ENCODE peak calls at places on chromosomes 12 and 14, in six cellular contexts. U is spleen, H is fibroblast of lung, L is SK-N-SH, M is adrenal gland, D is transverse colon. S is an unnamed sample. For H3K9me3, the result is how much of the 10 kb centered on the place peaks cover.

GRCh38 chr12:3213171-3213570 is 136.0 kb downstream of the TSPAN9 start:
- DNase-seq in H (no peak), U (no peak), D (no peak), L (no peak), M (no peak), S (no peak)

GRCh38 chr14:67517083-67517482 is 16.0 kb upstream of the PLEKHH1 start:
- DNase-seq in H (no peak), M (peak), D (peak), U (no peak), L (no peak), S (no peak)

GRCh38 chr14:105063041-105063440 is 2.2 kb downstream of the GPR132 start:
- DNase-seq in L (no peak), U (peak), M (no peak), H (no peak), D (no peak), S (no peak)

GRCh38 chr12:131923260-131923659 is 5.8 kb upstream of the PUS1 start:
- DNase-seq in H (no peak), L (no peak), D (peak), M (no peak), U (no peak), S (no peak)

GRCh38 chr14:67240168-67240932 is 885 bp upstream of the PALS1 start:
- DNase-seq in L (peak), D (peak), U (peak), H (no peak), M (peak), S (peak)

GRCh38 chr14:100616854-100617714 is 29.9 kb upstream of the BEGAIN start:
- DNase-seq in H (no peak), D (peak), L (peak), M (no peak), U (no peak), S (no peak)

GRCh38 chr12:18811268-18811667 is 73.3 kb downstream of the CAPZA3 start:
- DNase-seq in L (no peak), D (no peak), M (no peak), U (no peak), H (peak), S (no peak)

GRCh38 chr12:8033153-8034044 is 883 bp downstream of the FOXJ2 start:
- DNase-seq in H (peak), M (peak), D (peak), U (peak), L (peak), S (no peak)

GRCh38 chr12:89994901-89995300 is 286.3 kb upstream of the ATP2B1 start:
- DNase-seq in H (no peak), M (no peak), D (no peak), U (no peak), L (no peak), S (no peak)

GRCh38 chr12:43576162-43576561 is 24.2 kb upstream of the ADAMTS20 start:
- DNase-seq in U (no peak), H (no peak), L (no peak), D (no peak), M (no peak), S (no peak)

GRCh38 chr12:13152281-13152680 is 44.2 kb upstream of the EMP1 start:
- DNase-seq in U (no peak), H (no peak), L (no peak), D (no peak), M (no peak), S (no peak)

GRCh38 chr14:63573579-63573978 is 30.4 kb upstream of the PPP2R5E start:
- DNase-seq in H (no peak), D (no peak), U (no peak), L (no peak), M (peak), S (no peak)

GRCh38 chr12:56864318-56864717 is 69.9 kb downstream of the SDR9C7 start:
- DNase-seq in U (no peak), D (no peak), M (no peak), H (no peak), L (no peak), S (no peak)

GRCh38 chr12:56863789-56864188 is 70.4 kb downstream of the SDR9C7 start:
- DNase-seq in L (no peak), M (no peak), H (no peak), D (no peak), U (no peak), S (no peak)

GRCh38 chr12:56862264-56862663 is 71.9 kb downstream of the SDR9C7 start:
- DNase-seq in H (no peak), D (no peak), U (no peak), L (no peak), M (no peak), S (no peak)

GRCh38 chr12:56866493-56866892 is 67.7 kb downstream of the SDR9C7 start:
- DNase-seq in H (no peak), M (no peak), U (no peak), L (no peak), D (no peak), S (no peak)

GRCh38 chr12:56867216-56867615 is 67.0 kb downstream of the SDR9C7 start:
- DNase-seq in H (no peak), D (no peak), M (no peak), L (no peak), U (no peak), S (no peak)
- H3K9me3 ChIP-seq in H (under half), D (under half), M (under half), L (under half), U (half or more), S (under half)

GRCh38 chr14:89015016-89015415 is 190.6 kb downstream of the TTC8 start:
- DNase-seq in D (no peak), U (no peak), L (no peak), M (no peak), H (peak), S (no peak)
- TF ChIP-seq CTCF in D (no peak), U (no peak), L (peak), M (no peak), H (peak), S (no peak)

DNA sequence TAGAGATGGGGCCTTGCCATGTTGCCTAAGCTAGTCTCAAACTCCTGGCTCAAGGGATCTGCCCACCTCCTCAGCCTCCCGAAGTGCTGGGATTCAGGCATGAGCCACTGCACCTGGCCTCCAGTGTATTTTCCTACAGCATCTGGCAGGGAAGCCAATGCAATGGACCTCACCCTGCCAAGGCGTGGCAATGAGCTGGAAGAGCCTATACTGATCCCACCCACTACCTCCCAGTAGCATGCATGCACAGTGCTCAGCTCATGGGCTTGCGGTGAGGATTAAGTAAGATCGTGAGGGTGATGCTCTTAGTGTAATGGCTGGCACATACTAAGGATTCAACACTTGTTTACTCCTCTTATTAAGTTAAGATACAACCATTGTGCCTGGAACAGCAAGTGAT is 69.7 kb downstream of the PHLDA1 start:
- DNase-seq in M (no peak), H (no peak), D (no peak), L (no peak), U (no peak), S (no peak)
- H3K9me3 ChIP-seq in M (under half), H (under half), D (under half), L (under half), U (under half), S (under half)

DNA sequence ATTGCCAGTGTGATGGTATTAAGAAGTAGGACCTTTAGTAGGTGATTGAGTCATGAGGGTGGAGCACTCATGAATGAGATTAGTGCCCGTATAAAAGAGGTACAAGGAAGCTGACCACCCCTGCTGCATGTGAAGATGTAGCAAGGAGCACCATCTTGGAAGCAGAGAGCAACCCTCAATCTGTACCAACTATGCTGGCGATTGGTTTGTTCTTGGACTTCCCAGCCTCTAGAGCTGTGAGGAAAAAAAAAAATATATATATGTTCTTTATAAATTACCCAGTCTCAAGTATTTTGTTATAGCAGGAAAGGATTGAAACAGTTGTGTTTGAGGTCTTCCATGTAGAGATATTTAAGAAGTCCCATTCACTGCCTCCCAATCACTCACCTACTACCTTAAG is 16.9 kb downstream of the METTL25 start:
- DNase-seq in H (no peak), U (no peak), M (no peak), D (no peak), L (no peak), S (no peak)
- TF ChIP-seq CTCF in H (no peak), U (no peak), M (no peak), D (no peak), L (no peak), S (no peak)

GRCh38 chr12:130424858-130425697 is 87.4 kb downstream of the PIWIL1 start:
- DNase-seq in M (peak), H (no peak), U (peak), D (peak), L (no peak), S (peak)

GRCh38 chr12:130423136-130423535 is 85.4 kb downstream of the PIWIL1 start:
- DNase-seq in L (no peak), H (no peak), M (no peak), U (peak), D (no peak), S (peak)

GRCh38 chr12:130423991-130424857 is 86.5 kb downstream of the PIWIL1 start:
- DNase-seq in U (peak), H (no peak), L (no peak), M (peak), D (peak), S (no peak)

GRCh38 chr12:130421896-130422295 is 84.2 kb downstream of the PIWIL1 start:
- DNase-seq in H (no peak), L (no peak), U (peak), M (peak), D (no peak), S (no peak)

GRCh38 chr12:130422676-130423075 is 85.0 kb downstream of the PIWIL1 start:
- DNase-seq in M (no peak), U (peak), L (no peak), H (no peak), D (no peak), S (no peak)
- H3K9me3 ChIP-seq in M (under half), U (under half), L (under half), H (under half), D (under half), S (under half)

GRCh38 chr14:32998433-32998832 is 59.8 kb downstream of the NPAS3 start:
- DNase-seq in D (no peak), U (no peak), M (no peak), L (no peak), H (peak), S (no peak)
- TF ChIP-seq CTCF in D (peak), U (peak), M (peak), L (peak), H (peak), S (peak)

GRCh38 chr12:38160318-38161122 is 156.1 kb upstream of the ALG10B start:
- DNase-seq in L (no peak), D (no peak), M (peak), U (peak), H (no peak), S (no peak)
- H3K9me3 ChIP-seq in L (under half), D (under half), M (under half), U (half or more), H (under half), S (under half)

DNA sequence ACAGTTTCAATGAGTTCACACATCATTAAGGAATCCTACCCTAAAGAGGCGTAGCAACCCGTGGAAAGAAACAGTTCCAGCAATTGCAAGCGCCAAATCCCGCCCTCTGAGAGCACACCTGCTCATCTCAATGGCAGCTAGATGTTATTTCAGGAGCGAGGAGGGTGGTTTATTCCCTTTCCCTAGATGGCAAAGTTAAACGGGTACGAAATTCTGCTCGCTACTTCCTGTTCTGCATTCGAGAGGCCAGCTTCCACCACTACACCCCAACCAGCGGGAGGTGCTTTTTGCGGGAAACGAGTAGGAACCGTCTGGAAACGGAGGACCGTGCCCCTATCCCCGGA is 561 bp downstream of the VPS29 start:
- DNase-seq in H (peak), M (peak), U (no peak), D (no peak), L (peak), S (peak)
- TF ChIP-seq CTCF in H (no peak), M (no peak), U (no peak), D (no peak), L (no peak), S (no peak)